ENCODE peak calls at places on chromosomes 16 and 17, in six cellular contexts. V, R, Y, N, X and D are unnamed samples.

GRCh38 chr16:2954228-2954627 is 9.8 kb upstream of the KREMEN2 start:
- DNase-seq in V (no peak), R (no peak), Y (no peak), N (no peak), X (no peak), D (peak)

GRCh38 chr16:79542196-79542859 is 58.2 kb downstream of the MAF start:
- DNase-seq in V (peak), R (no peak), Y (no peak), N (no peak), X (peak), D (no peak)

GRCh38 chr16:13421726-13422125 is 498.2 kb upstream of the ERCC4 start:
- DNase-seq in V (no peak), R (peak), Y (no peak), N (no peak), X (no peak), D (peak)

GRCh38 chr16:85459529-85460251 is 153.4 kb upstream of the GSE1 start:
- DNase-seq in V (peak), R (no peak), Y (no peak), N (no peak), X (peak), D (no peak)

GRCh38 chr17:49210158-49211029 is at the start of the genes ABI3 and GNGT2:
- DNase-seq in V (no peak), R (no peak), Y (no peak), N (no peak), X (peak), D (peak)

GRCh38 chr17:68507581-68507980 is 4.6 kb upstream of the PRKAR1A start:
- DNase-seq in V (no peak), R (no peak), Y (no peak), N (no peak), X (no peak), D (no peak)

GRCh38 chr16:88856122-88856827 is 472 bp downstream of the GALNS start:
- DNase-seq in V (no peak), R (no peak), Y (no peak), N (no peak), X (no peak), D (peak)

GRCh38 chr16:48965391-48965790 is 316.2 kb downstream of the CBLN1 start:
- DNase-seq in V (no peak), R (no peak), Y (no peak), N (no peak), X (no peak), D (no peak)

GRCh38 chr16:78659216-78659615 is 559.8 kb downstream of the WWOX start:
- DNase-seq in V (no peak), R (no peak), Y (no peak), N (no peak), X (peak), D (no peak)

GRCh38 chr17:38357488-38358123 is 6.0 kb downstream of the SOCS7 start:
- DNase-seq in V (no peak), R (no peak), Y (no peak), N (no peak), X (no peak), D (no peak)

GRCh38 chr16:71863995-71864394 is 18.2 kb downstream of the ATXN1L start:
- DNase-seq in V (no peak), R (no peak), Y (no peak), N (no peak), X (no peak), D (no peak)

GRCh38 chr16:55494994-55495421 is 13.9 kb upstream of the LPCAT2 start:
- DNase-seq in V (no peak), R (peak), Y (no peak), N (peak), X (no peak), D (peak)

GRCh38 chr17:64028874-64029464 is 8.5 kb upstream of the ICAM2 start:
- DNase-seq in V (peak), R (peak), Y (peak), N (peak), X (peak), D (peak)

GRCh38 chr16:56350491-56351405 is 74.6 kb downstream of the AMFR start:
- DNase-seq in V (no peak), R (no peak), Y (no peak), N (no peak), X (no peak), D (peak)

GRCh38 chr16:31493506-31494125 is 10.7 kb downstream of the SLC5A2 start:
- DNase-seq in V (no peak), R (no peak), Y (no peak), N (no peak), X (no peak), D (peak)

GRCh38 chr17:38942641-38943040 is 17.2 kb downstream of the LASP1NB start:
- DNase-seq in V (no peak), R (no peak), Y (no peak), N (no peak), X (no peak), D (no peak)

GRCh38 chr17:74325376-74325742 is 667 bp upstream of the KIF19 start:
- DNase-seq in V (peak), R (no peak), Y (no peak), N (no peak), X (no peak), D (peak)
- H3K4me3 ChIP-seq in V (peak), R (no peak), Y (no peak), N (no peak), X (peak), D (no peak)

DNA sequence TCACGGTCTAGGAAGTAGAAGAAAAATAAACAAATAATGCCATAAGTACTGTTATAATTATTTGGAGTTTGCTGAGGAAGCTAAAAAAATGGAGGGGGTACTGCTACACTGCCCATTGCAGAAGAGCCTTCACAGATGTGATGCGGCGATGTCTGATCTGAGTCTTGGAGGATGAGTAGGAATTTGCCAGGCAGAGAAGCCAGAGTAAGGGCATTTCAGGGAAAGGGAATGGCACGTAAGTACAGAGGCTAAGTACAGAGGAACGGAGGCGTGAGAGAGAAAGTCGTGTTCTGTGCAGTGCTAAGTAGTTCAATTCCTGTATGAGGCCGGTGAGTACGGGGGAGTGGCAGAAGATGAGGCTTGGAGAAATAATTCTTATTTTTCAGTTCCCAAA is 741 bp upstream of the GRB2 start:
- DNase-seq in V (no peak), R (no peak), Y (no peak), N (no peak), X (no peak), D (peak)
- H3K27ac ChIP-seq in V (peak), R (no peak), Y (no peak), N (no peak), X (peak), D (no peak)

GRCh38 chr17:78258323-78259229 is 27.1 kb downstream of the TMEM235 start:
- DNase-seq in V (no peak), R (no peak), Y (no peak), N (no peak), X (peak), D (peak)
- H3K4me3 ChIP-seq in V (no peak), R (no peak), Y (no peak), N (no peak), X (no peak), D (no peak)

GRCh38 chr17:9022553-9023388 is 1.5 kb downstream of the NTN1 start:
- DNase-seq in V (no peak), R (peak), Y (no peak), N (no peak), X (peak), D (peak)
- H3K27ac ChIP-seq in V (no peak), R (no peak), Y (no peak), N (no peak), X (peak), D (no peak)

DNA sequence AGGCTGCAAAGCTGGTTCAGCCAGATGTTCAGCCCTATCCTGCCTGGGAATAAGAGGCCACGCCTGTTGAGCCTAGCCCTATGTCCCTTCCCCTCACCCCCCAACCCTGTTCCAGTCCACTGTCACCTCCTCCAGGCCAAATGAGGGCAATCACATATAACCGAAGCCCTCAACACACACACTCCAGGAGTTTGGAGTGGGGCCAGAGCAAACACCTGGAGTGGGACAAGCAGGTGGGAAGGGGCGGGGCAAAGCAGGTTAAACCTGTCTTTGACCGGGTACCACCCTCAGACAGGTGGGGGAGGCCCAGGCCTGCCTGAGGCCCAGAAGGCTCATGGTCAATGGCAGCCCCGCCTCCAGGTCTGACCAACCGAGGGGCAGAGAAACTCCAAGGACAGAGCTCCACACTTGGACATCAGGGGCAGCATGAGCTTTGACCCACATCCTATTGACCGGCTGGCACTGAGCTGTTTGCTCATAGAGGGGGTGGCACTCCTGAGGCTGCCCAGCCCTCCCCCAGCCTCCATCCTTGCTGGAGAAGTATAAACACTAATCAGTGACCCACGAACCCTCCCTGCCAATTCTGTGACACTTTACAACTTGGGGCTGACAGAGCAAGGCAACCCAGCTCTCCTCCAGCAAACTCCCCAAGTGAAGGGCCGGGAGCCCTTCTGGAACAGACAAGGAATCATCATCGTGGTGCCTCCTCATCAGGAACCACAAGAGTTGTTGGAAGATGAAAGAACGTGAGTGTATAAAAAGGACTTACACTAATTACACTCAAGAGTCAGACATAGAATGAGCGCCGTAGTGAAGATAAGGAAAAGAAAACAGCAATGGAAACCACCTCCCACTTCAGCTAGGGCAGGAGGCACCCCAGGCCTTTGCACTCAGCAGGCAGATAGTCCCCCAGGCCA is 1.5 kb downstream of the ESRP2 start:
- DNase-seq in V (peak), R (peak), Y (peak), N (no peak), X (no peak), D (peak)
- H3K4me3 ChIP-seq in V (no peak), R (peak), Y (peak), N (no peak), X (no peak), D (no peak)

GRCh38 chr16:19382887-19383816 is 34.5 kb upstream of the TMC5 start:
- DNase-seq in V (no peak), R (no peak), Y (no peak), N (no peak), X (no peak), D (peak)

GRCh38 chr16:19379838-19380237 is 37.8 kb upstream of the TMC5 start:
- DNase-seq in V (no peak), R (no peak), Y (no peak), N (no peak), X (no peak), D (no peak)

GRCh38 chr16:19377864-19378263 is 39.8 kb upstream of the TMC5 start:
- DNase-seq in V (no peak), R (no peak), Y (no peak), N (no peak), X (no peak), D (no peak)

GRCh38 chr16:19382084-19382801 is 35.4 kb upstream of the TMC5 start:
- DNase-seq in V (no peak), R (no peak), Y (no peak), N (no peak), X (no peak), D (peak)

GRCh38 chr16:19380316-19380715 is 37.4 kb upstream of the TMC5 start:
- DNase-seq in V (no peak), R (no peak), Y (no peak), N (no peak), X (no peak), D (no peak)
- H3K27ac ChIP-seq in V (no peak), R (no peak), Y (no peak), N (no peak), X (no peak), D (no peak)

GRCh38 chr16:75169899-75170405 is 21.6 kb downstream of the ZFP1 start:
- DNase-seq in V (no peak), R (no peak), Y (no peak), N (no peak), X (no peak), D (no peak)
- H3K4me3 ChIP-seq in V (no peak), R (no peak), Y (no peak), N (no peak), X (no peak), D (no peak)

GRCh38 chr17:79925242-79925957 is 86.2 kb upstream of the CBX4 start:
- DNase-seq in V (peak), R (no peak), Y (no peak), N (no peak), X (peak), D (peak)
- H3K27ac ChIP-seq in V (peak), R (no peak), Y (peak), N (no peak), X (no peak), D (no peak)

GRCh38 chr17:50546701-50547034 is 306 bp upstream of the SPATA20 start:
- DNase-seq in V (no peak), R (no peak), Y (no peak), N (no peak), X (no peak), D (no peak)
- H3K4me3 ChIP-seq in V (no peak), R (no peak), Y (peak), N (peak), X (peak), D (no peak)